ENCODE peak calls at places on chromosomes 11 and 22, in seven cellular contexts. A is epithelial cell of prostate; E is NCI-H345; B is right lobe of liver; U is renal cortical epithelial cell; D is stimulated activated CD8-positive, alpha-beta memory T cell treated with anti-CD3 and anti-CD28 coated beads, Interleukin-2, amount 100 ng/mL, for 1 hour; X is AG04450. G is an unnamed sample.
A peak's percentile ranks its signal among the peaks of the same experiment; 100 is the strongest.

GRCh38 chr11:59705281-59705680 is 8.4 kb downstream of the OR10V1 start:
- DNase-seq in B (no peak), U (no peak), X (no peak), D (no peak), E (no peak), A (no peak), G (no peak)

GRCh38 chr11:44964526-44965209 is 14.0 kb upstream of the TP53I11 start:
- DNase-seq in U (no peak), B (no peak), E (peak; percentile 11), D (no peak), A (no peak), X (no peak), G (no peak)

GRCh38 chr11:134955281-134955680 is 543.2 kb upstream of the B3GAT1 start:
- DNase-seq in D (no peak), A (no peak), U (no peak), E (no peak), X (no peak), B (no peak), G (no peak)

GRCh38 chr22:37843746-37844089 is 416 bp downstream of the ANKRD54 start:
- DNase-seq in E (peak; percentile 51), D (no peak), A (no peak), X (no peak), B (peak; percentile 64), U (no peak), G (no peak)

GRCh38 chr11:107044503-107044902 is 26.2 kb upstream of the GUCY1A2 start:
- DNase-seq in A (no peak), B (no peak), D (no peak), X (no peak), U (peak; percentile 72), E (no peak), G (no peak)

GRCh38 chr11:14373941-14374646 is 15.1 kb upstream of the RRAS2 start:
- DNase-seq in E (no peak), D (no peak), A (no peak), U (peak; percentile 77), X (no peak), B (peak; percentile 72), G (no peak)

GRCh38 chr22:17379939-17380710 is 10.9 kb downstream of the CECR2 start:
- DNase-seq in U (no peak), B (no peak), A (no peak), E (no peak), X (no peak), D (no peak), G (no peak)

GRCh38 chr11:1276061-1276790 is 33.2 kb downstream of the TOLLIP start:
- DNase-seq in D (no peak), U (no peak), X (no peak), E (no peak), A (no peak), B (no peak), G (no peak)

GRCh38 chr11:103682318-103683184 is 353.9 kb upstream of the DDI1 start:
- DNase-seq in U (peak; percentile 81), A (peak; percentile 14), X (peak; percentile 39), B (peak; percentile 45), E (peak; percentile 62), D (no peak), G (peak; percentile 47)

GRCh38 chr11:66359662-66360087 is 11.9 kb downstream of the SLC29A2 start:
- DNase-seq in U (no peak), E (no peak), D (no peak), B (peak; percentile 30), X (no peak), A (no peak), G (no peak)

GRCh38 chr11:72236083-72236697 is 7.8 kb downstream of the PHOX2A start:
- DNase-seq in A (no peak), B (no peak), U (no peak), D (no peak), E (no peak), X (no peak), G (no peak)

GRCh38 chr11:58573451-58574104 is 2.1 kb downstream of the LPXN start:
- DNase-seq in X (peak; percentile 21), E (no peak), U (peak; percentile 67), D (peak; percentile 17), A (no peak), B (no peak), G (no peak)

GRCh38 chr11:10225553-10225952 is 68.5 kb downstream of the SBF2 start:
- DNase-seq in X (no peak), B (no peak), A (no peak), U (no peak), D (no peak), E (no peak), G (no peak)